ENCODE peak calls at places on chromosomes 12 and 14, in four cellular contexts. One of them, this sample, is unnamed.

GRCh38 chr14:27184371-27184901 is 586.6 kb upstream of the NOVA1 start:
- DNase-seq in stimulated activated CD4-positive, alpha-beta T cell treated with anti-CD3 and anti-CD28 coated beads, Interleukin-4, amount 100 ng/mL, for 24 hours: no peak
- DNase-seq in AG08396: no peak
- DNase-seq in foreskin fibroblast: no peak
- DNase-seq in this sample: no peak

GRCh38 chr14:65949711-65950516 is 536.3 kb upstream of the CCDC196 start:
- DNase-seq in stimulated activated CD4-positive, alpha-beta T cell treated with anti-CD3 and anti-CD28 coated beads, Interleukin-4, amount 100 ng/mL, for 24 hours: peak; percentile 29
- DNase-seq in AG08396: no peak
- DNase-seq in foreskin fibroblast: peak; percentile 7
- DNase-seq in this sample: peak; percentile 5

GRCh38 chr12:81465881-81466280 is 293.3 kb downstream of the PPFIA2 start:
- DNase-seq in stimulated activated CD4-positive, alpha-beta T cell treated with anti-CD3 and anti-CD28 coated beads, Interleukin-4, amount 100 ng/mL, for 24 hours: no peak
- DNase-seq in AG08396: no peak
- DNase-seq in foreskin fibroblast: no peak
- DNase-seq in this sample: no peak

GRCh38 chr14:53964249-53964648 is 7.6 kb upstream of the BMP4 start:
- DNase-seq in stimulated activated CD4-positive, alpha-beta T cell treated with anti-CD3 and anti-CD28 coated beads, Interleukin-4, amount 100 ng/mL, for 24 hours: no peak
- DNase-seq in AG08396: no peak
- DNase-seq in foreskin fibroblast: peak; percentile 56
- DNase-seq in this sample: peak; percentile 52

GRCh38 chr14:57982802-57983201 is 116.9 kb upstream of the SLC35F4 start:
- DNase-seq in stimulated activated CD4-positive, alpha-beta T cell treated with anti-CD3 and anti-CD28 coated beads, Interleukin-4, amount 100 ng/mL, for 24 hours: no peak
- DNase-seq in AG08396: peak; percentile 7
- DNase-seq in foreskin fibroblast: no peak
- DNase-seq in this sample: no peak

GRCh38 chr14:104708606-104709268 is 15.3 kb upstream of the ADSS1 start:
- DNase-seq in stimulated activated CD4-positive, alpha-beta T cell treated with anti-CD3 and anti-CD28 coated beads, Interleukin-4, amount 100 ng/mL, for 24 hours: peak; percentile 76
- DNase-seq in AG08396: peak; percentile 93
- DNase-seq in foreskin fibroblast: peak; percentile 79
- DNase-seq in this sample: peak; percentile 68

GRCh38 chr12:6358886-6359285 is 16.5 kb downstream of the SCNN1A start:
- DNase-seq in stimulated activated CD4-positive, alpha-beta T cell treated with anti-CD3 and anti-CD28 coated beads, Interleukin-4, amount 100 ng/mL, for 24 hours: no peak
- DNase-seq in AG08396: no peak
- DNase-seq in foreskin fibroblast: no peak
- DNase-seq in this sample: no peak

GRCh38 chr12:31732926-31733548 is 4.2 kb upstream of the AMN1 start:
- DNase-seq in stimulated activated CD4-positive, alpha-beta T cell treated with anti-CD3 and anti-CD28 coated beads, Interleukin-4, amount 100 ng/mL, for 24 hours: peak; percentile 46
- DNase-seq in AG08396: peak; percentile 36
- DNase-seq in foreskin fibroblast: peak; percentile 89
- DNase-seq in this sample: peak; percentile 83

GRCh38 chr14:48690349-48690748 is 895.8 kb downstream of the RPS29 start:
- DNase-seq in stimulated activated CD4-positive, alpha-beta T cell treated with anti-CD3 and anti-CD28 coated beads, Interleukin-4, amount 100 ng/mL, for 24 hours: no peak
- DNase-seq in AG08396: peak; percentile 9
- DNase-seq in foreskin fibroblast: no peak
- DNase-seq in this sample: no peak

GRCh38 chr14:85444685-85445084 is 85.3 kb upstream of the FLRT2 start:
- DNase-seq in stimulated activated CD4-positive, alpha-beta T cell treated with anti-CD3 and anti-CD28 coated beads, Interleukin-4, amount 100 ng/mL, for 24 hours: no peak
- DNase-seq in AG08396: no peak
- DNase-seq in foreskin fibroblast: peak; percentile 44
- DNase-seq in this sample: peak; percentile 44

GRCh38 chr12:13186292-13186691 is 10.2 kb upstream of the EMP1 start:
- DNase-seq in stimulated activated CD4-positive, alpha-beta T cell treated with anti-CD3 and anti-CD28 coated beads, Interleukin-4, amount 100 ng/mL, for 24 hours: no peak
- DNase-seq in AG08396: no peak
- DNase-seq in foreskin fibroblast: no peak
- DNase-seq in this sample: no peak

GRCh38 chr12:12249216-12250050 is 17.4 kb downstream of the LRP6 start:
- DNase-seq in stimulated activated CD4-positive, alpha-beta T cell treated with anti-CD3 and anti-CD28 coated beads, Interleukin-4, amount 100 ng/mL, for 24 hours: no peak
- DNase-seq in AG08396: no peak
- DNase-seq in foreskin fibroblast: no peak
- DNase-seq in this sample: no peak

GRCh38 chr12:110269622-110270124 is 11.4 kb upstream of the ATP2A2 start:
- DNase-seq in stimulated activated CD4-positive, alpha-beta T cell treated with anti-CD3 and anti-CD28 coated beads, Interleukin-4, amount 100 ng/mL, for 24 hours: no peak
- DNase-seq in AG08396: peak; percentile 81
- DNase-seq in foreskin fibroblast: peak; percentile 81
- DNase-seq in this sample: peak; percentile 91

GRCh38 chr12:131911851-131912525 is 17.1 kb upstream of the PUS1 start:
- DNase-seq in stimulated activated CD4-positive, alpha-beta T cell treated with anti-CD3 and anti-CD28 coated beads, Interleukin-4, amount 100 ng/mL, for 24 hours: no peak
- DNase-seq in AG08396: no peak
- DNase-seq in foreskin fibroblast: no peak
- DNase-seq in this sample: no peak

GRCh38 chr12:18677189-18677588 is 60.6 kb downstream of the PLCZ1 start:
- DNase-seq in stimulated activated CD4-positive, alpha-beta T cell treated with anti-CD3 and anti-CD28 coated beads, Interleukin-4, amount 100 ng/mL, for 24 hours: no peak
- DNase-seq in AG08396: no peak
- DNase-seq in foreskin fibroblast: peak; percentile 52
- DNase-seq in this sample: no peak

GRCh38 chr12:41288188-41288811 is 100.2 kb downstream of the PDZRN4 start:
- DNase-seq in stimulated activated CD4-positive, alpha-beta T cell treated with anti-CD3 and anti-CD28 coated beads, Interleukin-4, amount 100 ng/mL, for 24 hours: no peak
- DNase-seq in AG08396: no peak
- DNase-seq in foreskin fibroblast: no peak
- DNase-seq in this sample: no peak

GRCh38 chr12:19654630-19655384 is 215.5 kb downstream of the AEBP2 start:
- DNase-seq in stimulated activated CD4-positive, alpha-beta T cell treated with anti-CD3 and anti-CD28 coated beads, Interleukin-4, amount 100 ng/mL, for 24 hours: no peak
- DNase-seq in AG08396: no peak
- DNase-seq in foreskin fibroblast: peak; percentile 21
- DNase-seq in this sample: peak; percentile 97

GRCh38 chr14:95095991-95096390 is 61.3 kb downstream of the DICER1 start:
- DNase-seq in stimulated activated CD4-positive, alpha-beta T cell treated with anti-CD3 and anti-CD28 coated beads, Interleukin-4, amount 100 ng/mL, for 24 hours: no peak
- DNase-seq in AG08396: no peak
- DNase-seq in foreskin fibroblast: no peak
- DNase-seq in this sample: no peak

GRCh38 chr12:1083888-1084262 is 92.9 kb downstream of the ERC1 start:
- DNase-seq in stimulated activated CD4-positive, alpha-beta T cell treated with anti-CD3 and anti-CD28 coated beads, Interleukin-4, amount 100 ng/mL, for 24 hours: no peak
- DNase-seq in AG08396: no peak
- DNase-seq in foreskin fibroblast: peak; percentile 48
- DNase-seq in this sample: peak; percentile 79

GRCh38 chr12:76250256-76250655 is 98.0 kb downstream of the BBS10 start:
- DNase-seq in stimulated activated CD4-positive, alpha-beta T cell treated with anti-CD3 and anti-CD28 coated beads, Interleukin-4, amount 100 ng/mL, for 24 hours: no peak
- DNase-seq in AG08396: no peak
- DNase-seq in foreskin fibroblast: peak; percentile 35
- DNase-seq in this sample: peak; percentile 76

GRCh38 chr12:6927379-6927991 is at the start of gene ATN1:
- DNase-seq in stimulated activated CD4-positive, alpha-beta T cell treated with anti-CD3 and anti-CD28 coated beads, Interleukin-4, amount 100 ng/mL, for 24 hours: peak; percentile 53
- DNase-seq in AG08396: peak; percentile 82
- DNase-seq in foreskin fibroblast: peak; percentile 92
- DNase-seq in this sample: peak; percentile 88

GRCh38 chr14:36105401-36105800 is 71.1 kb downstream of the PTCSC3 start:
- DNase-seq in stimulated activated CD4-positive, alpha-beta T cell treated with anti-CD3 and anti-CD28 coated beads, Interleukin-4, amount 100 ng/mL, for 24 hours: no peak
- DNase-seq in AG08396: no peak
- DNase-seq in foreskin fibroblast: no peak
- DNase-seq in this sample: peak; percentile 4

GRCh38 chr12:89225808-89226368 is 126.4 kb downstream of the DUSP6 start:
- DNase-seq in stimulated activated CD4-positive, alpha-beta T cell treated with anti-CD3 and anti-CD28 coated beads, Interleukin-4, amount 100 ng/mL, for 24 hours: peak; percentile 49
- DNase-seq in AG08396: peak; percentile 56
- DNase-seq in foreskin fibroblast: peak; percentile 91
- DNase-seq in this sample: peak; percentile 90

GRCh38 chr14:53044486-53044885 is 93.6 kb upstream of the FERMT2 start:
- DNase-seq in stimulated activated CD4-positive, alpha-beta T cell treated with anti-CD3 and anti-CD28 coated beads, Interleukin-4, amount 100 ng/mL, for 24 hours: no peak
- DNase-seq in AG08396: peak; percentile 41
- DNase-seq in foreskin fibroblast: peak; percentile 73
- DNase-seq in this sample: peak; percentile 90

GRCh38 chr12:34406996-34407300 is 384.7 kb downstream of the ALG10 start:
- DNase-seq in stimulated activated CD4-positive, alpha-beta T cell treated with anti-CD3 and anti-CD28 coated beads, Interleukin-4, amount 100 ng/mL, for 24 hours: peak; percentile 2
- DNase-seq in AG08396: no peak
- DNase-seq in foreskin fibroblast: no peak
- DNase-seq in this sample: no peak

GRCh38 chr12:115572440-115572839 is 705.1 kb downstream of the MED13L start:
- DNase-seq in stimulated activated CD4-positive, alpha-beta T cell treated with anti-CD3 and anti-CD28 coated beads, Interleukin-4, amount 100 ng/mL, for 24 hours: no peak
- DNase-seq in AG08396: no peak
- DNase-seq in foreskin fibroblast: peak; percentile 42
- DNase-seq in this sample: no peak

GRCh38 chr14:76500480-76500879 is 124.5 kb downstream of the ESRRB start:
- DNase-seq in stimulated activated CD4-positive, alpha-beta T cell treated with anti-CD3 and anti-CD28 coated beads, Interleukin-4, amount 100 ng/mL, for 24 hours: no peak
- DNase-seq in AG08396: no peak
- DNase-seq in foreskin fibroblast: peak; percentile 4
- DNase-seq in this sample: no peak

GRCh38 chr12:19799216-19799615 is 359.9 kb downstream of the AEBP2 start:
- DNase-seq in stimulated activated CD4-positive, alpha-beta T cell treated with anti-CD3 and anti-CD28 coated beads, Interleukin-4, amount 100 ng/mL, for 24 hours: no peak
- DNase-seq in AG08396: no peak
- DNase-seq in foreskin fibroblast: no peak
- DNase-seq in this sample: peak; percentile 31

This sample was measured in EH.